ENCODE peak calls at places on chromosomes 12 and 14, in ten cellular contexts. Y is A549, V is left lung, H is psoas muscle, C is lung, L is ovary, B is ascending aorta, J is small intestine, Z is neural progenitor cell, E is left ventricle myocardium inferior. W is an unnamed sample. For H3K4me1, the result is how much of the 10 kb centered on the place peaks cover.

GRCh38 chr14:37599527-37600368 is 4.3 kb downstream of the TTC6 start:
- DNase-seq in L (no peak), H (no peak), V (no peak), C (no peak), J (peak), B (no peak), Z (peak), E (no peak), Y (no peak), W (peak)

GRCh38 chr12:61821381-61821780 is 438.8 kb upstream of the USP15 start:
- DNase-seq in J (no peak), B (no peak), C (no peak), L (no peak), Z (no peak), Y (no peak), H (no peak), E (no peak), V (no peak), W (no peak)

GRCh38 chr14:87805315-87805723 is 187.7 kb downstream of the GALC start:
- DNase-seq in J (peak), V (peak), C (no peak), H (peak), Z (peak), L (no peak), B (no peak), Y (peak), E (peak), W (no peak)

GRCh38 chr14:39491134-39491541 is 58.9 kb upstream of the FBXO33 start:
- DNase-seq in B (no peak), H (no peak), C (no peak), Y (peak), E (no peak), L (no peak), Z (peak), V (no peak), J (peak), W (no peak)

GRCh38 chr12:3961573-3961972 is 88.4 kb upstream of the PARP11 start:
- DNase-seq in Y (no peak), Z (no peak), J (no peak), V (no peak), L (no peak), C (no peak), E (no peak), H (no peak), B (no peak), W (peak)

GRCh38 chr12:78446555-78446954 is 418.0 kb upstream of the SYT1 start:
- DNase-seq in H (no peak), Z (no peak), Y (no peak), C (no peak), L (no peak), E (no peak), J (no peak), B (no peak), V (no peak), W (no peak)

GRCh38 chr12:99915251-99916082 is 69.3 kb downstream of the ANKS1B start:
- DNase-seq in B (no peak), L (no peak), H (no peak), Y (peak), Z (no peak), V (no peak), E (no peak), J (no peak), C (no peak), W (no peak)

GRCh38 chr14:65810326-65810725 is 397.8 kb downstream of the FUT8 start:
- DNase-seq in H (no peak), L (no peak), Z (peak), B (no peak), Y (no peak), V (no peak), E (no peak), J (no peak), C (no peak), W (no peak)

GRCh38 chr14:68373847-68374582 is 418.9 kb downstream of the ZFP36L1 start:
- DNase-seq in B (no peak), Y (no peak), C (no peak), L (no peak), V (no peak), E (no peak), J (no peak), Z (no peak), H (no peak), W (no peak)

GRCh38 chr12:14964401-14964800 is 3.0 kb upstream of the ARHGDIB start:
- DNase-seq in J (no peak), H (no peak), Y (no peak), V (no peak), L (no peak), C (no peak), B (no peak), E (no peak), Z (no peak), W (no peak)

GRCh38 chr14:80664576-80664975 is 277.0 kb downstream of the CEP128 start:
- DNase-seq in J (no peak), H (no peak), B (no peak), L (no peak), Z (no peak), Y (no peak), C (no peak), E (no peak), V (no peak), W (no peak)

GRCh38 chr14:73833530-73834257 is 17.9 kb upstream of the PTGR2 start:
- DNase-seq in H (no peak), J (no peak), Y (no peak), B (peak), V (no peak), L (no peak), Z (peak), C (no peak), E (peak), W (no peak)

GRCh38 chr12:123532808-123533649 is 490 bp downstream of the RILPL1 start:
- DNase-seq in C (peak), Z (peak), J (no peak), V (peak), L (peak), E (peak), Y (peak), H (peak), B (peak), W (no peak)

GRCh38 chr14:100065942-100066574 is 836 bp downstream of the EVL start:
- DNase-seq in J (peak), V (no peak), L (no peak), C (no peak), B (no peak), Y (no peak), Z (no peak), H (no peak), E (no peak), W (no peak)

GRCh38 chr12:7120166-7120565 is 8.5 kb downstream of the RBP5 start:
- DNase-seq in Z (no peak), Y (no peak), C (no peak), B (no peak), L (no peak), E (no peak), H (no peak), J (no peak), V (no peak), W (no peak)

GRCh38 chr12:6391013-6391412 is 7.1 kb downstream of the LTBR start:
- DNase-seq in L (no peak), Y (no peak), V (peak), B (no peak), Z (no peak), H (no peak), J (no peak), C (no peak), E (no peak), W (no peak)

GRCh38 chr14:50830044-50830931 is 674 bp downstream of the NIN start:
- DNase-seq in L (peak), C (peak), V (peak), Z (peak), J (peak), H (peak), Y (peak), E (peak), B (peak), W (peak)

GRCh38 chr12:66688836-66689439 is 10.1 kb upstream of the GRIP1 start:
- DNase-seq in H (no peak), C (no peak), J (peak), E (no peak), L (peak), V (no peak), Y (peak), Z (peak), B (no peak), W (no peak)

GRCh38 chr12:93104535-93104934 is 175.4 kb upstream of the EEA1 start:
- DNase-seq in V (no peak), Z (no peak), C (no peak), L (no peak), B (no peak), E (no peak), H (no peak), Y (no peak), J (no peak), W (no peak)

GRCh38 chr12:84862190-84862589 is 50.4 kb downstream of the SLC6A15 start:
- DNase-seq in V (no peak), B (no peak), Y (no peak), J (no peak), C (no peak), E (no peak), Z (no peak), H (no peak), L (no peak), W (no peak)

GRCh38 chr12:25769076-25769945 is 189.2 kb upstream of the RASSF8 start:
- DNase-seq in V (no peak), E (no peak), Z (no peak), H (no peak), Y (peak), L (no peak), C (no peak), J (peak), B (no peak), W (no peak)

DNA sequence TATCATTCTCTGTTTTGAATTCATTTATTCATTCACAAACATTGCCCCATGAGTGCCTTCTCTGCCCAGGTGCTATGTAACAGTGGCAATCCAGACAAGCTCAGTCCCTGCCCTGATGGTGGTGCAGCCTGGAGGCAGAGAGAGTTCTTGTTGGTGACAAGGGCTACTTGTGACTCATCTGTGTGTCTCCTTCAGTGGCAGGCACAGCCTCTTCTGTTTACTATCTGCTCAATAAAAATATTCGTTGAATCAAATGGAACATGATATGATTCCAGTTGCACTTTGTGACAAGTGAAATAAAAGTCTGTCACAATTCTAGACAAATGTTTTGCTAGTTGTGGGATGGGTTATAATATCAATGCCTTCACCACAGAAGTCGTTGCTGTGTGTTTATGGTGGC is 20.6 kb upstream of the CPM start:
- DNase-seq in L (no peak), H (no peak), J (no peak), Y (no peak), E (no peak), B (no peak), C (no peak), Z (no peak), V (no peak), W (no peak)
- H3K4me1 ChIP-seq in L (under half), H (under half), J (under half), Y (under half), E (under half), B (under half), C (under half), Z (under half), V (half or more), W (under half)

DNA sequence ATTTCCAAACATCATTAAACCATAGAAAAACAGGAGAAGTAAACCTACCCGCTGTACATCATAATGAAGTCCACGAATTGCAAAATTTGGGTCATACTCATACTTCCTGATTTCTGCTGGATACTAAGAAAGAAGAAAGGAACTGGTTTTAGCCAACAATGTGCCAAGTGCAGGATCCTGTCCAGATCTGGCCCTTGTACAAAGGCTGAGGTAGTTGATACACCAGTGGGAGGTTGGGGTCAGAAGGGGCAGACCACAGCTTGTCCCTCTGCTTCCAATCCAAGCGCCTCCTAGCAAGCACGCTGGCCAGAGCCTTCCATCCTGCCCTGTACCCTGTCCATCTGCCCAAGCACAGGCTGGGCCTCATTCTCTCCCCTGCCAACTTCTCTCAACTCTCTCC is 34.2 kb downstream of the NT5DC3 start:
- DNase-seq in L (no peak), E (no peak), Y (no peak), Z (no peak), J (no peak), H (no peak), V (no peak), B (no peak), C (no peak), W (no peak)
- H3K4me1 ChIP-seq in L (under half), E (under half), Y (under half), Z (under half), J (under half), H (under half), V (under half), B (under half), C (under half), W (under half)

DNA sequence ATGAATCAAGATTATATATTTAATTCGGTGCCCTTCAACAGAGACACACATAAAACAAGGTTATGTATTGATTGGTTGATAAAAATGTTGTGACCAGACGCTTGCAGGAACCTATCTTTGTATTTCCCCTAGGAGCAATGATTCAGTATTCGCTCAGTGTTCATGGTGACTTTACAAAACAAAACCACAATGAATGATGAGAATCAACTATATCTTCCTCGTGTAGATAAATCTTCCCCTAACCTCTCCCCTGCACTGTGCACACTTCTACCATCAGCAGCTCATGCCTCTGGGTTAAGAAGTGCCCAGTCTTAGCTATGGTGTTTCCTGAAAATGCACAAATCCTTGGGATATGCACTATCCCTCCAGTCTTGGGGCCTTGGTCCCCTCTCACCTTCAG is 16.3 kb downstream of the RIN3 start:
- DNase-seq in C (no peak), Z (no peak), L (no peak), J (no peak), V (no peak), Y (no peak), H (no peak), E (no peak), B (no peak), W (no peak)
- H3K4me1 ChIP-seq in C (under half), Z (under half), L (under half), J (under half), V (half or more), Y (under half), H (under half), E (under half), B (under half), W (under half)

GRCh38 chr12:109473006-109473405 is 4.1 kb downstream of the KCTD10 start:
- DNase-seq in E (no peak), L (no peak), V (no peak), Y (no peak), C (no peak), H (no peak), Z (no peak), B (no peak), J (no peak), W (no peak)
- H3K4me1 ChIP-seq in E (half or more), L (under half), V (half or more), Y (under half), C (under half), H (under half), Z (under half), B (under half), J (under half), W (under half)

GRCh38 chr14:22598099-22598895 is at the start of gene ABHD4:
- DNase-seq in E (peak), B (peak), V (peak), L (peak), Z (peak), J (peak), C (peak), Y (peak), H (peak), W (peak)
- H3K4me1 ChIP-seq in E (under half), B (under half), V (under half), L (under half), Z (under half), J (under half), C (under half), Y (under half), H (under half), W (under half)

GRCh38 chr14:61504841-61505340 is 183.5 kb downstream of the PRKCH start:
- DNase-seq in Y (no peak), E (no peak), J (no peak), H (no peak), B (no peak), Z (no peak), L (no peak), C (no peak), V (no peak), W (no peak)

GRCh38 chr14:61502459-61503093 is 181.2 kb downstream of the PRKCH start:
- DNase-seq in B (no peak), V (no peak), Y (no peak), E (no peak), C (no peak), J (no peak), Z (no peak), H (no peak), L (no peak), W (no peak)

GRCh38 chr14:61505815-61506809 is 184.7 kb downstream of the PRKCH start:
- DNase-seq in Y (no peak), E (no peak), L (no peak), B (no peak), V (no peak), C (no peak), J (no peak), Z (no peak), H (no peak), W (no peak)

GRCh38 chr14:61501714-61502458 is 180.5 kb downstream of the PRKCH start:
- DNase-seq in J (no peak), B (no peak), V (no peak), L (no peak), C (no peak), E (no peak), Z (no peak), H (no peak), Y (no peak), W (no peak)

DNA sequence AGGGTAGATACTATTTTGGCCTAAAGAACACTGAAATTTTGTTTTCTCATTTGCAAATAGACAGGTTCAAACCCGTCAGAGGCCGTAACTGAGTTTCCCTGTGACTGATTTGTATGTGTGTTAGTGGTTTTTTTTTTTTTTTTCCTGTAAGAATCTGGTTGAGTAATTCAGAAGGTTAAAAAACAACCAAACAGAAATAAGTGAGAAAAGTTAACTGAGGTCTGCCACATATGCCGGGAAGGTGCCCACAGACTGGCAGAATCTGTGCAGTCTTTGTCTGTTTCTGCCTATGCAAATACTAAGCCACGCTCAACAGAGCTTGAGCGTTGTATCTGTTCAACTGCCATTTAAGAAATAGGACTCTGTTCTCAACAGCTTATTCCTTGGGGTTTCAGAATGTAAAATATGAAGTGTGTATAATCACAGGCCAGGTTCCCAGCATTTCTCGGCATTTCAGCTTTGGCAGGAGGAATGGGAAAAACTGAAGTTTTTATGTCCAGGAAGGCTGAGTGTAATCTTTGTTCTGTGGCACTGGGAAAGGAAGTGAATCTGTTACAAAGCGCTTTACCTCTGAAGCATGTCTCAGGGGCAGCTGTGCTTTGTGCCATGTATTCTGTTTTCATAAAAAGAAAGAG is 181.9 kb downstream of the PRKCH start:
- DNase-seq in E (no peak), L (no peak), Z (no peak), Y (no peak), H (no peak), J (no peak), C (no peak), V (no peak), B (no peak), W (no peak)
- H3K4me1 ChIP-seq in E (under half), L (under half), Z (under half), Y (under half), H (under half), J (under half), C (under half), V (half or more), B (under half), W (under half)

GRCh38 chr12:53064613-53065415 is 14.4 kb downstream of the SPRYD3 start:
- DNase-seq in V (no peak), H (peak), Y (no peak), Z (no peak), L (no peak), E (no peak), J (no peak), C (no peak), B (no peak), W (no peak)
- H3K4me1 ChIP-seq in V (under half), H (under half), Y (under half), Z (under half), L (under half), E (half or more), J (under half), C (under half), B (under half), W (under half)

GRCh38 chr12:116116650-116117424 is 160.7 kb downstream of the MED13L start:
- DNase-seq in L (no peak), J (no peak), Z (no peak), Y (no peak), B (no peak), V (no peak), H (no peak), C (no peak), E (no peak), W (no peak)
- H3K4me1 ChIP-seq in L (under half), J (under half), Z (under half), Y (half or more), B (under half), V (under half), H (half or more), C (under half), E (under half), W (under half)

GRCh38 chr12:44525806-44526654 is 350.1 kb downstream of the NELL2 start:
- DNase-seq in C (peak), B (no peak), V (no peak), E (no peak), Y (no peak), J (no peak), H (no peak), Z (no peak), L (no peak), W (no peak)

GRCh38 chr12:44526655-44527199 is 349.4 kb downstream of the NELL2 start:
- DNase-seq in E (no peak), H (no peak), V (no peak), C (no peak), Y (no peak), L (no peak), Z (no peak), B (no peak), J (no peak), W (no peak)

GRCh38 chr12:44521702-44522101 is 354.4 kb downstream of the NELL2 start:
- DNase-seq in H (no peak), L (no peak), Z (no peak), Y (no peak), C (no peak), E (no peak), J (no peak), V (no peak), B (no peak), W (no peak)

GRCh38 chr12:44523828-44524227 is 352.3 kb downstream of the NELL2 start:
- DNase-seq in C (no peak), H (no peak), L (no peak), V (no peak), J (no peak), Z (no peak), B (no peak), Y (no peak), E (no peak), W (no peak)
- H3K4me1 ChIP-seq in C (under half), H (under half), L (under half), V (under half), J (under half), Z (under half), B (under half), Y (under half), E (under half), W (under half)

GRCh38 chr12:21561158-21561557 is 35.1 kb downstream of the SPX start:
- DNase-seq in L (no peak), V (no peak), C (no peak), B (no peak), H (no peak), J (no peak), E (no peak), Y (no peak), Z (no peak), W (no peak)
- H3K4me1 ChIP-seq in L (under half), V (under half), C (under half), B (under half), H (under half), J (under half), E (under half), Y (half or more), Z (under half), W (under half)

W was measured in breast epithelium.